ENCODE peak calls at places on chromosomes 13 and 19, in six cellular contexts. O, E, B, F, K and U are unnamed samples.

GRCh38 chr13:91384891-91385290 is 13.5 kb upstream of the GPC5 start:
- DNase-seq in O (no peak), E (no peak), B (no peak), F (no peak), K (no peak), U (no peak)

GRCh38 chr13:114096811-114097503 is 35.5 kb downstream of the RASA3 start:
- DNase-seq in O (no peak), E (peak), B (no peak), F (no peak), K (no peak), U (no peak)

GRCh38 chr13:113405481-113406300 is 41.8 kb upstream of the GRTP1 start:
- DNase-seq in O (no peak), E (peak), B (no peak), F (no peak), K (no peak), U (no peak)

GRCh38 chr13:40496035-40496810 is 170.2 kb downstream of the FOXO1 start:
- DNase-seq in O (no peak), E (no peak), B (no peak), F (no peak), K (no peak), U (no peak)

GRCh38 chr19:50549059-50549926 is 18.9 kb downstream of the LRRC4B start:
- DNase-seq in O (no peak), E (no peak), B (no peak), F (no peak), K (no peak), U (no peak)

GRCh38 chr19:6273701-6274601 is 5.8 kb downstream of the MLLT1 start:
- DNase-seq in O (no peak), E (peak), B (peak), F (no peak), K (peak), U (peak)

GRCh38 chr13:26485786-26486185 is 71.7 kb upstream of the WASF3 start:
- DNase-seq in O (no peak), E (no peak), B (no peak), F (no peak), K (no peak), U (no peak)

GRCh38 chr19:45467115-45467455 is 711 bp upstream of the FOSB start:
- DNase-seq in O (no peak), E (no peak), B (no peak), F (no peak), K (no peak), U (no peak)

GRCh38 chr13:30936920-30937319 is 4.5 kb downstream of the TEX26 start:
- DNase-seq in O (no peak), E (no peak), B (no peak), F (no peak), K (no peak), U (no peak)
- TF ChIP-seq CTCF in O (no peak), E (no peak), B (no peak), F (no peak), K (no peak), U (no peak)

GRCh38 chr19:33220115-33220514 is 5.5 kb downstream of the SLC7A10 start:
- DNase-seq in O (no peak), E (no peak), B (no peak), F (no peak), K (no peak), U (no peak)
- TF ChIP-seq CTCF in O (no peak), E (no peak), B (no peak), F (no peak), K (no peak), U (no peak)

DNA sequence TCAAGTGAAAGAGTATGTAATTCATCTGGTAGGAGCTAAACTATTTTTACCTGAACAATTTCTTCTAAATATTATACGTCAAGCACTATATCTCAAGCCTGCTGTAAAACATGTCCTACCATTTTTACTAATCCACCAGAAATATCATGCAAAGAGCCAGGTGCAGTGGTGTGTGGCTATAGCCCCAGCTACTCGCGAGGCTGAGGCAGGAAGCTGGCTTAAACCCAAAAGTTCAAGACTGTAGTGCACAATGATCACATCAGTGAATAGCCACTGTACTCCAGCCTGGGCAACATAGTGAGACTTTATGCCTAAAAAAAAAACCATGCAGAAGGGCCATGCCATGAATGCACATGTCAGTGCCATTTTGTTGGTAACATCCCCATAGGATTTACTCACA is 20.7 kb upstream of the CLN5 start:
- DNase-seq in O (no peak), E (no peak), B (no peak), F (no peak), K (no peak), U (no peak)
- TF ChIP-seq CTCF in O (no peak), E (no peak), B (no peak), F (no peak), K (no peak), U (no peak)

GRCh38 chr19:52095172-52096014 is at the start of gene ZNF841:
- DNase-seq in O (peak), E (peak), B (peak), F (peak), K (peak), U (peak)
- TF ChIP-seq CTCF in O (no peak), E (no peak), B (no peak), F (no peak), K (no peak), U (no peak)

GRCh38 chr13:33108620-33109019 is 92.4 kb downstream of the KL start:
- DNase-seq in O (no peak), E (no peak), B (peak), F (no peak), K (no peak), U (no peak)
- TF ChIP-seq CTCF in O (no peak), E (no peak), B (no peak), F (no peak), K (no peak), U (no peak)

DNA sequence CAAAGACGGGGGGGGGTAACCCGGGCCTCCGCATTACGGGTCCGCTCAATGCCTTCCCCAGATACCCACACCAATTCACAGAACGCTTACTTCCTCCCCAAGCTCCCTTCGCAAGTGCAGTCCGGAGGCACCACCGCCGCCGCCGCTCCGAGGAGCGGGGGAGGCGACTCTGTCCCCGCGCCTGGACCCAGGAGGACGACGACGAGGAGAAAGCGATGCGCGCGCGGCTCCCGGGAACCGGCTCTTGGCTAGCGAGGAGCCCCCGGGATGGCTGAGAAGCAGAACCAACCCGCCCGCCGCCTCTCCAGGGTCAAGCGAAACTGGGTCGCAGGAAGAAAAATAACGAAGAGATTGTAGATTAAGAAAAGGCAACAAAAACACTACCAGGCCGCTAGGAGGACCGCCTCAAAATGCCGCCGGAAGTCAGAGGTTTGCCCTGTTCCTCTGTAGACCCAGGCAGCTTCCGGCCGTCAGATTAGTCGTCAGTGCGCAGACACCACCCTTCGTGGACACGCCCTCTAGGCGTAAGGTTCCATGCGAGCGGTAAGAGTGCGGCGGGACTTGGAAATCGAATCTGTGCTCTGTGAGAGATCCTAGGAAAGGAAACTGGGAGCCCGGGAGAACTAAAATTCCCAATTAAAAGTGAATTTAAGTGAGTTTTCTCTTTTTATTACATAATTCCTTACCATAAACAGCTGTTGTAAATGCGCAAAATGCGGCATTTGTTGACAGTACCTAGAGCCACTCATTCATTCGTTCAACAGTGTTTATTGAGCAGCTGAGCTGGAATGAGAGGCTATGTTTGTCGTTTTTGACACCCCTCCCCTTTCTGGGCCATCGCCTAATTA is at the start of gene ZC3H13:
- DNase-seq in O (peak), E (peak), B (peak), F (peak), K (peak), U (peak)
- TF ChIP-seq CTCF in O (peak), E (peak), B (peak), F (peak), K (peak), U (no peak)